ENCODE peak calls at places on chromosomes 2 and 18, in nine cellular contexts. C is foreskin keratinocyte, J is neural progenitor cell, P is endothelial cell of umbilical vein, D is adrenal gland, N is testis, Z is cardiac muscle cell, F is H9, M is heart right ventricle. B is an unnamed sample.

GRCh38 chr2:49175831-49176230 is 21.5 kb upstream of the FSHR start:
- DNase-seq in F (no peak), M (no peak), D (no peak), N (no peak), J (no peak), C (no peak), P (no peak), Z (no peak), B (peak; percentile 32)

GRCh38 chr2:47554311-47554905 is 151.5 kb downstream of the MSH2 start:
- DNase-seq in P (no peak), N (no peak), Z (no peak), C (no peak), D (no peak), F (no peak), J (no peak), M (no peak), B (no peak)

GRCh38 chr2:196233033-196233807 is 61.8 kb upstream of the STK17B start:
- DNase-seq in Z (no peak), C (peak; percentile 97), F (no peak), J (no peak), P (peak; percentile 93), M (no peak), D (peak; percentile 48), N (no peak), B (no peak)

GRCh38 chr2:63000801-63001200 is 49.8 kb upstream of the OTX1 start:
- DNase-seq in J (no peak), D (no peak), F (no peak), P (no peak), Z (no peak), M (no peak), N (no peak), C (no peak), B (no peak)

GRCh38 chr2:112239862-112240261 is 15.0 kb downstream of the ZC3H8 start:
- DNase-seq in M (no peak), C (no peak), N (no peak), Z (no peak), D (no peak), J (no peak), P (no peak), F (no peak), B (no peak)

GRCh38 chr2:113156278-113157107 is 17.3 kb upstream of the PSD4 start:
- DNase-seq in C (peak; percentile 38), F (peak; percentile 64), Z (no peak), N (peak; percentile 44), P (no peak), D (no peak), M (no peak), J (no peak), B (no peak)

GRCh38 chr2:61822255-61822654 is 31.6 kb downstream of the FAM161A start:
- DNase-seq in J (no peak), P (no peak), D (no peak), Z (no peak), C (no peak), F (no peak), M (no peak), N (no peak), B (no peak)

GRCh38 chr2:219567131-219567530 is 4.2 kb downstream of the OBSL1 start:
- DNase-seq in C (no peak), P (no peak), M (peak; percentile 13), J (no peak), D (no peak), N (no peak), Z (no peak), F (no peak), B (no peak)

GRCh38 chr2:128644156-128644555 is 325.5 kb upstream of the HS6ST1 start:
- DNase-seq in D (peak; percentile 2), C (no peak), J (peak; percentile 76), F (peak; percentile 77), Z (no peak), M (no peak), N (peak; percentile 1), P (no peak), B (no peak)

GRCh38 chr2:113910110-113910717 is 20.3 kb downstream of the ACTR3 start:
- DNase-seq in C (peak; percentile 13), Z (no peak), F (no peak), N (no peak), P (no peak), D (no peak), J (no peak), M (no peak), B (no peak)

GRCh38 chr18:36387296-36387695 is 89.8 kb downstream of the FHOD3 start:
- DNase-seq in J (no peak), M (no peak), Z (no peak), P (no peak), C (no peak), F (no peak), D (no peak), N (no peak), B (no peak)

GRCh38 chr2:217437289-217437688 is 565.5 kb downstream of the TNS1 start:
- DNase-seq in Z (no peak), N (peak; percentile 64), P (no peak), D (no peak), M (peak; percentile 35), F (no peak), C (no peak), J (no peak), B (no peak)

GRCh38 chr18:9989481-9989880 is 75.7 kb downstream of the VAPA start:
- DNase-seq in J (no peak), F (no peak), M (no peak), Z (no peak), D (no peak), C (no peak), N (no peak), P (no peak), B (no peak)

GRCh38 chr2:172643142-172643541 is 87.3 kb downstream of the PDK1 start:
- DNase-seq in C (peak; percentile 72), D (no peak), J (no peak), Z (no peak), P (no peak), N (no peak), M (no peak), F (no peak), B (no peak)

GRCh38 chr2:236819275-236820002 is 249.8 kb downstream of the ACKR3 start:
- DNase-seq in M (no peak), J (no peak), F (no peak), Z (no peak), P (no peak), C (no peak), N (no peak), D (no peak), B (no peak)

GRCh38 chr2:157055660-157056199 is 201.8 kb upstream of the GALNT5 start:
- DNase-seq in J (no peak), D (no peak), N (no peak), F (no peak), Z (peak; percentile 12), C (peak; percentile 22), P (peak; percentile 61), M (no peak), B (no peak)

DNA sequence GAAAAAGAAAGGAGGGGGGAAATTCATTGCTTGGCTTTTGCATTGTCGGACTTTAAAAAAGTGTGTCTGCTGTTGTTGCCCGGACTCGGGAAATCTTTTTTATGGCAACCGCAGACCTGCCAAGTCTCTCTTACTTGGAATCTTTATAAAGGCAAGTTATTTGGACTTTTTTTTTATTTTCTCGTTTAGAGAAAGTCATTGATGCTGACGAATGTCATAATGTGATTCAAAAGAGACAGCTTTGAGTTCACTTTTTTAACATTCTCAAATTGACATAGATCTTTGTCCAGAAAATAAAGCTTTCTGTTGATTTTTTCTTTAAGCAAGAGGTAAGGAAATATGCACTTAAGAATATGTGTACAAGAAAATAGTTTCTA is 651 bp upstream of the ZNF521 start:
- DNase-seq in D (no peak), C (no peak), P (no peak), F (no peak), N (no peak), J (no peak), M (no peak), Z (no peak), B (no peak)
- TF ChIP-seq CTCF in D (peak; percentile 25), C (no peak), P (no peak), F (no peak), N (no peak), J (no peak), M (no peak), Z (peak; percentile 4), B (no peak)

GRCh38 chr2:70518557-70518956 is 35.1 kb downstream of the TGFA start:
- DNase-seq in F (no peak), M (no peak), D (no peak), J (no peak), Z (no peak), P (no peak), C (no peak), N (no peak), B (no peak)
- H3K4me1 ChIP-seq in F (peaks cover 2% of the 10 kb centered on the region), M (peaks cover 37% of the 10 kb centered on the region), D (no peaks in the 10 kb centered on the region), J (no peaks in the 10 kb centered on the region), Z (peaks cover 4% of the 10 kb centered on the region), P (no peaks in the 10 kb centered on the region), C (peaks cover 46% of the 10 kb centered on the region), N (no peaks in the 10 kb centered on the region), B (no peaks in the 10 kb centered on the region)

GRCh38 chr2:117931266-117931665 is 82.6 kb downstream of the CCDC93 start:
- DNase-seq in M (no peak), F (no peak), Z (no peak), J (no peak), C (no peak), D (no peak), N (no peak), P (no peak), B (no peak)
- TF ChIP-seq CTCF in M (no peak), F (no peak), Z (no peak), J (no peak), C (no peak), D (no peak), N (no peak), P (no peak), B (no peak)

GRCh38 chr2:10408649-10409579 is 39.2 kb downstream of the ODC1 start:
- DNase-seq in J (peak; percentile 91), Z (peak; percentile 90), D (peak; percentile 86), P (peak; percentile 75), N (peak; percentile 90), F (peak; percentile 94), M (peak; percentile 80), C (peak; percentile 68), B (peak; percentile 85)
- H3K4me1 ChIP-seq in J (peaks cover 7% of the 10 kb centered on the region), Z (peaks cover 2% of the 10 kb centered on the region), D (peaks cover 37% of the 10 kb centered on the region), P (peaks cover 52% of the 10 kb centered on the region), N (peaks cover 55% of the 10 kb centered on the region), F (no peaks in the 10 kb centered on the region), M (peaks cover 74% of the 10 kb centered on the region), C (peaks cover 59% of the 10 kb centered on the region), B (peaks cover 21% of the 10 kb centered on the region)

GRCh38 chr2:99067871-99068270 is 73.6 kb upstream of the C2orf15 start:
- DNase-seq in Z (no peak), F (no peak), J (no peak), D (no peak), N (no peak), P (peak; percentile 30), M (no peak), C (no peak), B (no peak)
- TF ChIP-seq CTCF in Z (no peak), F (no peak), J (no peak), D (no peak), N (no peak), P (no peak), M (no peak), C (no peak), B (no peak)

B was measured in BE2C.